ENCODE peak calls at places on chromosomes 1 and 21, in six cellular contexts. G, F, L, P, T and S are unnamed samples.
A peak's percentile ranks its signal among the peaks of the same experiment; 100 is the strongest.

GRCh38 chr1:224726783-224727182 is 110.7 kb downstream of the CNIH3 start:
- DNase-seq in F (no peak), P (peak; percentile 93), G (peak; percentile 86), L (no peak), T (no peak), S (no peak)

GRCh38 chr21:42837421-42838211 is 41.7 kb downstream of the WDR4 start:
- DNase-seq in T (no peak), L (no peak), F (no peak), G (no peak), P (no peak), S (peak; percentile 29)

GRCh38 chr1:185864889-185865288 is 130.7 kb downstream of the HMCN1 start:
- DNase-seq in P (peak; percentile 56), T (no peak), F (no peak), G (peak; percentile 88), L (no peak), S (no peak)

GRCh38 chr1:235883261-235883927 is 16.7 kb upstream of the LYST start:
- DNase-seq in T (no peak), L (peak; percentile 25), F (peak; percentile 57), G (peak; percentile 99), P (peak; percentile 89), S (peak; percentile 34)

GRCh38 chr1:54172614-54173312 is 20.0 kb upstream of the CDCP2 start:
- DNase-seq in P (no peak), L (peak; percentile 17), F (no peak), G (no peak), T (no peak), S (no peak)

GRCh38 chr21:26515257-26515656 is 57.8 kb downstream of the CYYR1 start:
- DNase-seq in G (no peak), P (no peak), L (no peak), F (no peak), T (no peak), S (no peak)

GRCh38 chr1:29258974-29259801 is 22.9 kb downstream of the PTPRU start:
- DNase-seq in T (no peak), L (no peak), F (no peak), P (no peak), G (no peak), S (peak; percentile 44)

GRCh38 chr1:153262462-153263157 is 3.1 kb downstream of the LORICRIN start:
- DNase-seq in G (no peak), P (no peak), F (no peak), T (no peak), L (no peak), S (no peak)

GRCh38 chr1:219495737-219496408 is 117.0 kb downstream of the ZC3H11B start:
- DNase-seq in L (no peak), T (no peak), P (no peak), F (no peak), G (no peak), S (no peak)

GRCh38 chr1:118247593-118247992 is 62.6 kb upstream of the SPAG17 start:
- DNase-seq in T (peak; percentile 40), G (peak; percentile 9), L (no peak), P (peak; percentile 24), F (no peak), S (no peak)

GRCh38 chr1:202571719-202572339 is 138.4 kb downstream of the SYT2 start:
- DNase-seq in L (no peak), P (peak; percentile 45), T (peak; percentile 67), G (peak; percentile 36), F (no peak), S (no peak)

GRCh38 chr1:165762725-165763124 is 5.9 kb downstream of the TMCO1 start:
- DNase-seq in T (no peak), G (no peak), L (no peak), P (no peak), F (no peak), S (no peak)

GRCh38 chr1:77378723-77379533 is 97.1 kb downstream of the AK5 start:
- DNase-seq in G (no peak), L (no peak), T (no peak), F (no peak), P (no peak), S (no peak)

GRCh38 chr1:33735624-33736023 is 128.3 kb upstream of the HMGB4 start:
- DNase-seq in T (peak; percentile 2), L (no peak), F (no peak), P (peak; percentile 70), G (peak; percentile 27), S (no peak)

GRCh38 chr1:89890085-89890754 is 69.4 kb downstream of the LRRC8D start:
- DNase-seq in P (no peak), F (no peak), T (peak; percentile 44), G (peak; percentile 89), L (no peak), S (no peak)

GRCh38 chr21:17915976-17916375 is 96.8 kb upstream of the C21orf91 start:
- DNase-seq in L (no peak), P (no peak), G (no peak), T (no peak), F (no peak), S (no peak)

GRCh38 chr21:18553786-18554185 is 150.2 kb upstream of the TMPRSS15 start:
- DNase-seq in L (no peak), G (no peak), T (no peak), P (no peak), F (no peak), S (no peak)

GRCh38 chr1:116356673-116357072 is 16.4 kb upstream of the ATP1A1 start:
- DNase-seq in G (peak; percentile 33), T (no peak), P (no peak), F (no peak), L (no peak), S (no peak)

GRCh38 chr1:201648066-201648910 is 109.4 kb downstream of the NAV1 start:
- DNase-seq in F (no peak), T (no peak), P (peak; percentile 86), G (peak; percentile 41), L (peak; percentile 70), S (peak; percentile 63)

GRCh38 chr1:85202092-85202863 is 1.5 kb upstream of the SYDE2 start:
- DNase-seq in G (no peak), F (peak; percentile 42), T (peak; percentile 53), P (no peak), L (no peak), S (no peak)

GRCh38 chr1:149848811-149849210 is 50.6 kb upstream of the BOLA1 start:
- DNase-seq in T (peak; percentile 53), P (no peak), L (no peak), F (no peak), G (no peak), S (no peak)

GRCh38 chr1:77652970-77653516 is 29.4 kb downstream of the ZZZ3 start:
- DNase-seq in G (no peak), T (no peak), P (no peak), L (no peak), F (no peak), S (no peak)

GRCh38 chr1:22826630-22827580 is 116.3 kb downstream of the EPHB2 start:
- DNase-seq in L (peak; percentile 27), P (peak; percentile 55), T (peak; percentile 86), G (no peak), F (no peak), S (no peak)

GRCh38 chr1:35726814-35727433 is 8.2 kb upstream of the C1orf216 start:
- DNase-seq in F (no peak), P (peak; percentile 83), G (peak; percentile 39), T (peak; percentile 78), L (peak; percentile 37), S (no peak)